ENCODE peak calls at places on chromosomes 13 and 19, in four cellular contexts. T is CD4-positive, CD25-positive, alpha-beta regulatory T cell; K is GM12865; F is colonic mucosa. U is an unnamed sample.

GRCh38 chr19:47587295-47587694 is 14.3 kb upstream of the ZNF541 start:
- DNase-seq in T (no peak), K (no peak), F (no peak), U (no peak)

GRCh38 chr19:7698583-7698982 is 3.3 kb downstream of the FCER2 start:
- DNase-seq in T (no peak), K (no peak), F (no peak), U (no peak)

GRCh38 chr13:96898212-96898611 is 96.1 kb downstream of the OXGR1 start:
- DNase-seq in T (no peak), K (no peak), F (no peak), U (no peak)

GRCh38 chr19:47750752-47751151 is 5.4 kb downstream of the NOP53 start:
- DNase-seq in T (no peak), K (no peak), F (no peak), U (peak)

GRCh38 chr19:46466536-46467199 is 4.7 kb downstream of the PNMA8A start:
- DNase-seq in T (no peak), K (peak), F (no peak), U (no peak)

GRCh38 chr13:47004022-47004421 is 107.2 kb upstream of the HTR2A start:
- DNase-seq in T (no peak), K (no peak), F (no peak), U (no peak)

GRCh38 chr19:7633619-7634018 is at the start of gene PCP2:
- DNase-seq in T (no peak), K (no peak), F (no peak), U (no peak)

GRCh38 chr19:55590621-55591020 is 8.7 kb downstream of the FIZ1 start:
- DNase-seq in T (no peak), K (no peak), F (peak), U (peak)

GRCh38 chr13:38900188-38900587 is 90.4 kb downstream of the STOML3 start:
- DNase-seq in T (no peak), K (no peak), F (no peak), U (peak)

GRCh38 chr13:73096173-73097117 is 37.6 kb downstream of the KLF5 start:
- DNase-seq in T (no peak), K (no peak), F (no peak), U (no peak)

GRCh38 chr13:20997301-20998061 is 63.9 kb downstream of the LATS2 start:
- DNase-seq in T (no peak), K (no peak), F (no peak), U (peak)

GRCh38 chr13:111503905-111504695 is 183.7 kb downstream of the TEX29 start:
- DNase-seq in T (no peak), K (no peak), F (no peak), U (no peak)

GRCh38 chr13:75934889-75935288 is 298.8 kb downstream of the LMO7 start:
- DNase-seq in T (no peak), K (no peak), F (no peak), U (no peak)

GRCh38 chr13:92379371-92379770 is 847.2 kb upstream of the GPC6 start:
- DNase-seq in T (no peak), K (no peak), F (no peak), U (no peak)

GRCh38 chr19:46115396-46116109 is 8.9 kb downstream of the IGFL3 start:
- DNase-seq in T (no peak), K (peak), F (no peak), U (peak)

GRCh38 chr13:92842145-92842544 is 384.5 kb upstream of the GPC6 start:
- DNase-seq in T (no peak), K (no peak), F (no peak), U (no peak)

GRCh38 chr19:43265664-43266025 is 3.7 kb downstream of the PSG9 start:
- DNase-seq in T (no peak), K (no peak), F (no peak), U (no peak)

GRCh38 chr13:75798353-75799245 is 162.5 kb downstream of the LMO7 start:
- DNase-seq in T (no peak), K (no peak), F (peak), U (no peak)

GRCh38 chr13:108915095-108915633 is 285.8 kb downstream of the MYO16 start:
- DNase-seq in T (no peak), K (peak), F (no peak), U (no peak)

GRCh38 chr19:7004313-7004931 is 16.8 kb downstream of the MBD3L2B start:
- DNase-seq in T (peak), K (no peak), F (no peak), U (peak)

GRCh38 chr13:37070145-37070695 is 10.7 kb upstream of the SUPT20H start:
- DNase-seq in T (no peak), K (no peak), F (no peak), U (no peak)

GRCh38 chr13:103349664-103350063 is 283.4 kb upstream of the SLC10A2 start:
- DNase-seq in T (no peak), K (no peak), F (no peak), U (no peak)

GRCh38 chr13:74907788-74908187 is 574.2 kb downstream of the TBC1D4 start:
- DNase-seq in T (no peak), K (no peak), F (no peak), U (no peak)

GRCh38 chr19:11031421-11032070 is 57.7 kb upstream of the LDLR start:
- DNase-seq in T (no peak), K (no peak), F (no peak), U (no peak)

GRCh38 chr13:88908896-88909535 is 1237.8 kb downstream of the SLITRK5 start:
- DNase-seq in T (no peak), K (no peak), F (no peak), U (no peak)

GRCh38 chr19:55197531-55197930 is 11.8 kb downstream of the PTPRH start:
- DNase-seq in T (no peak), K (peak), F (no peak), U (peak)

GRCh38 chr13:41751277-41751676 is 209.6 kb downstream of the VWA8 start:
- DNase-seq in T (no peak), K (no peak), F (no peak), U (no peak)

GRCh38 chr13:112764864-112765561 is 75.2 kb downstream of the ATP11A start:
- DNase-seq in T (no peak), K (no peak), F (no peak), U (no peak)

GRCh38 chr13:52949044-52949443 is 79.6 kb upstream of the OLFM4 start:
- DNase-seq in T (no peak), K (no peak), F (no peak), U (no peak)

GRCh38 chr13:75139291-75139690 is 342.7 kb downstream of the TBC1D4 start:
- DNase-seq in T (no peak), K (no peak), F (no peak), U (no peak)

GRCh38 chr19:41850381-41850780 is 5.5 kb downstream of the DMRTC2 start:
- DNase-seq in T (no peak), K (no peak), F (no peak), U (peak)

GRCh38 chr19:49786432-49786831 is 19.6 kb downstream of the AP2A1 start:
- DNase-seq in T (no peak), K (no peak), F (no peak), U (peak)

GRCh38 chr19:45528744-45529453 is 21.6 kb downstream of the VASP start:
- DNase-seq in T (no peak), K (no peak), F (peak), U (peak)

GRCh38 chr13:87674143-87674772 is 3.1 kb downstream of the SLITRK5 start:
- DNase-seq in T (no peak), K (no peak), F (no peak), U (peak)

GRCh38 chr19:41563847-41564514 is 12.0 kb upstream of the CEACAM21 start:
- DNase-seq in T (peak), K (peak), F (no peak), U (no peak)

GRCh38 chr13:41648314-41648935 is 191.1 kb downstream of the RGCC start:
- DNase-seq in T (no peak), K (no peak), F (no peak), U (no peak)

GRCh38 chr19:21432590-21432989 is 35.7 kb downstream of the ZNF493 start:
- DNase-seq in T (no peak), K (no peak), F (no peak), U (no peak)

GRCh38 chr19:21434967-21435544 is 38.1 kb downstream of the ZNF493 start:
- DNase-seq in T (no peak), K (no peak), F (no peak), U (no peak)

GRCh38 chr19:21430674-21431073 is 33.7 kb downstream of the ZNF493 start:
- DNase-seq in T (no peak), K (no peak), F (no peak), U (no peak)

GRCh38 chr19:21439372-21439771 is 42.4 kb downstream of the ZNF493 start:
- DNase-seq in T (no peak), K (no peak), F (no peak), U (no peak)

DNA sequence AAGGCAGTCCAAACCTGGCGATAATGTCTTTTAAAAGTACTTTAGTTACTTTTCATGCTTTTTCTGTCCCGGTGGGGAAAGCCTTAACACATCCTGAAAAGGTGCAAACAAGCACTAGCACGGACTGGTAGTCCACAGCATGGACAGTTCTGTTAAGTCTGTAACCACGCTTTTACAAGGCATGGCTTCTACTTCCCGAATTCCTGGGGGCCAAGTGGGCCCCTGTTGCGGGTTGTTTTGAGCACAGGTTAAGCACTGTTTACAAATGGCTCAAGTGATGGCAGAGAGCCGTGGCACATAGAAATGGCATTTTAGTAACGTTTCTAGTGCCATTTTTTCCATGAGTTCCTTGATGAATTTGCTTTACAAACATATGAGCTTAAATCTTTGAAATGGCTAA is 37.6 kb downstream of the ZNF493 start:
- DNase-seq in T (no peak), K (no peak), F (no peak), U (no peak)
- H3K4me3 ChIP-seq in T (no peak), K (no peak), F (no peak), U (no peak)

DNA sequence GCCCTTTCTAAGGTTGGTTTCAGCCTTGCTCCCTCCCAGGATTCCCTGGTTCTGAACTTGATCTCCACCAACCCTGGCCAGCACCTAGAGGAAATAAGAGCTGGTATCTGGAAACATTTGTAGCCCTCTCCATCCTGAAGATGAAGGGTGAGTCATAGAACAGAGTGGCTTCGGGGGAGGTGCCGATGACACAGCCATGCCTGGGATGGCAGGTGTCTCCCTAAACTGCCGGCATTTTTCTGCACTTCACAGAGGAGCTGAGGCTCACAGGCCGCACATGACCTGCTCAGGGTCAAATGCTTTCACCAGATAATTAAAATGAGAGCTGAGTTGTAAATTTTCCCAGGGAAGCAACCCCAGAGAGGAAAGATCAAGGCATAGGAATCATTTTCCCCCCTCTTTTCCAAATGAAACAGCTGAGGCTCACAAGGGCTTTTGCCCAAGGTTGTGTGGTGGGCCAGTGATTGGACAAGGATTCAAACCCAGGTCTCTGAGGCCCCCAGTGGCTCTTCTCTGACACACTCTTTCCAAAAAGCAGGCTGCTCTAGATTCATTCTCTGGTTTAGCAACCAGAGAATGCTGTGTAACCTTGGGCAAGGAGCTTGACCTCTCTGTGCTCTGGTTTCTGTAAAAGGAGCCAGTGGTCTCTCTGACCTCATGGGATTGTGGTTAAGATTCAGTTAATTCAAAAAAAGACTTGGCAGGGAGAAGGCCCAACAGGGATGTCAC is 1.2 kb upstream of the SLC25A42 start:
- DNase-seq in T (no peak), K (no peak), F (no peak), U (peak)
- H3K4me3 ChIP-seq in T (peak), K (peak), F (peak), U (peak)

GRCh38 chr19:3265432-3265831 is 41.0 kb downstream of the CELF5 start:
- DNase-seq in T (no peak), K (no peak), F (no peak), U (no peak)
- H3K4me3 ChIP-seq in T (no peak), K (no peak), F (no peak), U (no peak)

DNA sequence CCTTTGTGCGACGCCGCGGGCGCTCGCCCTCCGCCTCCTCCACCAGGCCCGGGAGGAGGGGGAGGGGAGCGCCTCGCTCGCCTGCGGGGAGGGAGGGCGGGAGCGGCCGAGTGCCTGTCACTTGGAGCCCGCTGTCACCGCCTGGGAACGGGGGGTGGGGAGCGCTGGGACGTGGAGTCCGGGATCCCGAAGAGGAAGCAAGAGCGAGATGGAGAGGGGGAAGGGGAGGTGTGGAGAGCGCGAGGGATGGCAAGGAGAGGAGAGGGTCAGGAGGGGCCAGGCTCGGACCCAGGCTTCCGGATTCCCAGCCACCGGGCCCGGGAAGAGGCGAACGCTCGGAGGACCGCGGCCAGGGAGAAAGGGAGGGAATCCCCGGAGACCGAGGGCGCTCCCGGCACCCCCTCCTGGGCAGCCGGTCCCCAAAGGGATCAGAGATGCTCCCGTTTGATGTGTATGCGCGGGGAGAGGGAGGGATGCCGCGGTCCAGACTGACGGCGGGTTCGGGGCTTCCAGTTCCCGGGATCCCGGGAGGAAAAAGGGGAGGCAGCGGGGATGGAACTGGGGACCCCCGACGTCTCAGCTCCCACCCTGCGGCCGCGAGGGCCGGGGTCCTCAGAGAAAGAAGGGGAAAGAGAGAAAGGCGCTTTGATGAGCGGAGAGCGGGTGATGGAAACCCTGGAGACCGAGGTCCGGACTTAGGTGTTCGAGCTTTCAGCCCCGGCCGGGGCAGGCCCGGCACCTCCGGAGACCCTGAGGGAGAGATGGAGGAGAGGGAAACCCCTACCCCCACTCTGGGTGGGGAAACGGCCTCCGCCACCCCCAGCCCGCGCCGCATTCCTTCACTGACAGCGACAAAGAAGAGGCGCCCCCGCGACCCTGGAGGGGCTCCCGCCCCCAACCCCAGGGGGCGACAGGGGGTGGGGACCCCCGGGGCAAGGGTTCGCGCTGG is 4.7 kb upstream of the DPF1 start:
- DNase-seq in T (no peak), K (no peak), F (no peak), U (peak)
- H3K4me3 ChIP-seq in T (no peak), K (no peak), F (no peak), U (peak)

DNA sequence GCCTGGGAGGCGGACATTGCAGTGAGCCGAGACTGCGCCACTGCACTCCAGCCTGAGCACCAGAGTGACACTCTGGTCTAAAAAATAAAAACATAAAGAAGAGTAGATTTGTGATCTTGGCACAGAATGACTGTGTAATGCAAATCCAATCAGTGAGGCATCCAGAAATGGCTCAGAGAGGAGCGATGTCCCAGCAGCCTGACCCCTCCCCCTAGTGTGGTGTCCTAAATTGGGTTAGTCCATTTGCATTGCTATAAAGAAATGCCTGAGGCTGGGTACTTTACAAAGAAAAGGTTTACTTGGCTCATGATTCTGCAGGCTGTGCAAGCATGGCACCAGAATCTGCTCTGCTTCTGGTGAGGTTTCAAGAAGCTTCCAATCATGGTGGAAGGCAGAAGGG is 59.1 kb upstream of the ZNF30 start:
- DNase-seq in T (no peak), K (no peak), F (no peak), U (no peak)
- H3K4me3 ChIP-seq in T (no peak), K (no peak), F (no peak), U (no peak)

DNA sequence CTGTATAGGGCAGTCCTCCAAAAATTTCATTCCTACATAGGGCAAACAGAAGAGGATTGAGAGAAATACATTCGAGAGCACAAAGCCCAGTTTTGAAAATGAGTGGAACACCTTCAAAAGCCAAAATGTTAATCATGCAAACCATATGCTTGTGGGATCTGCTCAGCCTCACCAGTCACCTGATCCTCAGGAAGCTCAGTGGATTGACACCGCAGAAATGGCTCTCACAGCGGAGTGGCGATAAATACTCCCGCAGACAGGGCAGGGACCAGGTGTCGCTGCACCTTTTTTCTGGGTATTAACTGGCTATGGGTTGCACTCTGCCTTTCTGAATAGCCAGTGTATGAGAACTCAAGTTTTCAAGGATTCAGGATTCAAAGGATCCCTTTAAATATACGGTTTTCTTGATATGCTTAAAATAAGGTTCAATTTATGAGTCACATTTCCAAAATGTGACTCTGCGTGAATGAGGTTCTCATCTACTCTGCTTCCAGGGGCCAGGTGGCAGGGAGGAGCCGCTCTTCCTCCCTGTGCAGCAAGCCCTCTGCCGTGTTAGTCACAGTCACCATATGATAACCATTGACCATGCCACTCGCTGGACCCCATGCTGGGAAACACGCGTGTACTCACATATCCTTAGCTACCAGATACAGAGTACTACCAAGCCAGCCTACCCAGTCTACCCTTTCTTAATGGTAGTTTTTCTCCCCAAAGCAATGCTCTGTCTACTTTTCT is 18.3 kb upstream of the DHRS12 start:
- DNase-seq in T (no peak), K (no peak), F (no peak), U (no peak)
- H3K4me3 ChIP-seq in T (peak), K (no peak), F (no peak), U (no peak)

GRCh38 chr13:50893211-50893852 is 16.3 kb upstream of the RNASEH2B start:
- DNase-seq in T (peak), K (peak), F (no peak), U (peak)
- H3K4me3 ChIP-seq in T (peak), K (peak), F (no peak), U (no peak)

U was measured in H7.